ENCODE peak calls at places on chromosomes 12 and 14, in seven cellular contexts. One of them, this sample, is unnamed.

GRCh38 chr12:45292486-45293195 is 76.7 kb downstream of the ANO6 start:
- DNase-seq in HFF-Myc: no peak
- DNase-seq in natural killer cell: no peak
- DNase-seq in cardiac muscle cell: no peak
- DNase-seq in mucosa of descending colon: no peak
- DNase-seq in upper lobe of right lung: no peak
- DNase-seq in fibroblast of lung: peak; percentile 80
- DNase-seq in this sample: no peak

GRCh38 chr14:106377432-106377831 is 851.0 kb downstream of the TMEM121 start:
- DNase-seq in HFF-Myc: no peak
- DNase-seq in natural killer cell: no peak
- DNase-seq in cardiac muscle cell: no peak
- DNase-seq in mucosa of descending colon: no peak
- DNase-seq in upper lobe of right lung: no peak
- DNase-seq in fibroblast of lung: no peak
- DNase-seq in this sample: no peak

GRCh38 chr12:6631549-6631961 is 4.2 kb downstream of the LPAR5 start:
- DNase-seq in HFF-Myc: no peak
- DNase-seq in natural killer cell: no peak
- DNase-seq in cardiac muscle cell: no peak
- DNase-seq in mucosa of descending colon: peak; percentile 85
- DNase-seq in upper lobe of right lung: no peak
- DNase-seq in fibroblast of lung: no peak
- DNase-seq in this sample: no peak

GRCh38 chr12:27866382-27867101 is 86.5 kb upstream of the MANSC4 start:
- DNase-seq in HFF-Myc: no peak
- DNase-seq in natural killer cell: no peak
- DNase-seq in cardiac muscle cell: peak; percentile 51
- DNase-seq in mucosa of descending colon: no peak
- DNase-seq in upper lobe of right lung: no peak
- DNase-seq in fibroblast of lung: peak; percentile 53
- DNase-seq in this sample: no peak

GRCh38 chr12:107549786-107550480 is 135.7 kb upstream of the PWP1 start:
- DNase-seq in HFF-Myc: no peak
- DNase-seq in natural killer cell: no peak
- DNase-seq in cardiac muscle cell: no peak
- DNase-seq in mucosa of descending colon: no peak
- DNase-seq in upper lobe of right lung: no peak
- DNase-seq in fibroblast of lung: no peak
- DNase-seq in this sample: no peak

GRCh38 chr14:58428011-58428807 is 690 bp downstream of the KIAA0586 start:
- DNase-seq in HFF-Myc: peak; percentile 22
- DNase-seq in natural killer cell: no peak
- DNase-seq in cardiac muscle cell: peak; percentile 61
- DNase-seq in mucosa of descending colon: no peak
- DNase-seq in upper lobe of right lung: no peak
- DNase-seq in fibroblast of lung: peak; percentile 67
- DNase-seq in this sample: no peak

GRCh38 chr14:23008836-23009235 is 1.1 kb downstream of the C14orf93 start:
- DNase-seq in HFF-Myc: peak; percentile 38
- DNase-seq in natural killer cell: no peak
- DNase-seq in cardiac muscle cell: no peak
- DNase-seq in mucosa of descending colon: no peak
- DNase-seq in upper lobe of right lung: no peak
- DNase-seq in fibroblast of lung: peak; percentile 31
- DNase-seq in this sample: no peak

GRCh38 chr12:78864483-78865296 is at the start of gene SYT1:
- DNase-seq in HFF-Myc: peak; percentile 38
- DNase-seq in natural killer cell: no peak
- DNase-seq in cardiac muscle cell: peak; percentile 63
- DNase-seq in mucosa of descending colon: peak; percentile 36
- DNase-seq in upper lobe of right lung: peak; percentile 51
- DNase-seq in fibroblast of lung: peak; percentile 89
- DNase-seq in this sample: peak; percentile 62

GRCh38 chr14:94392510-94392935 is 4.1 kb upstream of the SERPINA1 start:
- DNase-seq in HFF-Myc: no peak
- DNase-seq in natural killer cell: no peak
- DNase-seq in cardiac muscle cell: peak; percentile 94
- DNase-seq in mucosa of descending colon: no peak
- DNase-seq in upper lobe of right lung: peak; percentile 84
- DNase-seq in fibroblast of lung: peak; percentile 50
- DNase-seq in this sample: no peak

GRCh38 chr14:73240816-73241480 is 3.6 kb downstream of the PAPLN start:
- DNase-seq in HFF-Myc: no peak
- DNase-seq in natural killer cell: no peak
- DNase-seq in cardiac muscle cell: no peak
- DNase-seq in mucosa of descending colon: no peak
- DNase-seq in upper lobe of right lung: no peak
- DNase-seq in fibroblast of lung: no peak
- DNase-seq in this sample: peak; percentile 13

GRCh38 chr14:71355324-71356201 is 448.3 kb downstream of the PCNX1 start:
- DNase-seq in HFF-Myc: no peak
- DNase-seq in natural killer cell: no peak
- DNase-seq in cardiac muscle cell: peak; percentile 83
- DNase-seq in mucosa of descending colon: no peak
- DNase-seq in upper lobe of right lung: no peak
- DNase-seq in fibroblast of lung: peak; percentile 92
- DNase-seq in this sample: no peak

GRCh38 chr14:100065161-100065871 is at the start of gene EVL:
- DNase-seq in HFF-Myc: no peak
- DNase-seq in natural killer cell: peak; percentile 60
- DNase-seq in cardiac muscle cell: no peak
- DNase-seq in mucosa of descending colon: peak; percentile 70
- DNase-seq in upper lobe of right lung: peak; percentile 86
- DNase-seq in fibroblast of lung: no peak
- DNase-seq in this sample: no peak

GRCh38 chr12:109219938-109220337 is 89.1 kb downstream of the FOXN4 start:
- DNase-seq in HFF-Myc: no peak
- DNase-seq in natural killer cell: no peak
- DNase-seq in cardiac muscle cell: no peak
- DNase-seq in mucosa of descending colon: no peak
- DNase-seq in upper lobe of right lung: no peak
- DNase-seq in fibroblast of lung: no peak
- DNase-seq in this sample: no peak

GRCh38 chr12:69570545-69571399 is 14.5 kb upstream of the CCT2 start:
- DNase-seq in HFF-Myc: no peak
- DNase-seq in natural killer cell: peak; percentile 22
- DNase-seq in cardiac muscle cell: peak; percentile 80
- DNase-seq in mucosa of descending colon: no peak
- DNase-seq in upper lobe of right lung: no peak
- DNase-seq in fibroblast of lung: peak; percentile 82
- DNase-seq in this sample: no peak

GRCh38 chr12:106645074-106645421 is 62.2 kb downstream of the RFX4 start:
- DNase-seq in HFF-Myc: no peak
- DNase-seq in natural killer cell: no peak
- DNase-seq in cardiac muscle cell: peak; percentile 60
- DNase-seq in mucosa of descending colon: peak; percentile 64
- DNase-seq in upper lobe of right lung: peak; percentile 75
- DNase-seq in fibroblast of lung: no peak
- DNase-seq in this sample: no peak

DNA sequence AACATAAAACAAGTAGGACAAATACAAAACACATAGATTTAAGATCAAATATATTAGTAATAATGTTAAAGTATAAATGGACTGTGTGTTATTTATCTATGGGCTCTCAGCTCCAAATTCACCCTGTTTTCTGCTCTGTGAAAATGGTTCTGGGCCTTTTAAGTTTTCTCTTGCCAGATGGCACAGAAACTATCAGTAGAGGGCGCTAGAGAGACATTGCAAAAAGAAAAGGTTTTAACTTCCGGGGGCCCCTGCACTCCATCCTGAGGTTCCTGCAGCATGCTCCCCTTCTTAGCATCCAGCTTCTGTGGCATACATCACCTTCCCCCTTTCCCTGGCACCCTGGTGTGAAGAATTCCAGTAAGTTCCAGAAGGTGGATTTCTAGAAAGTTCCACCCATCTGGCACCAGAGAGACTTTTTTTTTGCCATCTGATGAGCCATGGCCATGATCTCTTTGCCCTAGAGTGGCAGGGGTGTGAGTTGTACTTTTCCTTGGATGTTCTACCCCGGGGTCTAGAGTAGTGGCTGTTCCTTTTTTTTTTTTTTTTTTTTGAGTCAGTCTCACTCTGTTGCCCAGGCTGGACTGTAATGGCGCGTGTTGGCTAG is 29.3 kb downstream of the ZCRB1 start:
- DNase-seq in HFF-Myc: peak; percentile 5
- DNase-seq in natural killer cell: no peak
- DNase-seq in cardiac muscle cell: peak; percentile 18
- DNase-seq in mucosa of descending colon: no peak
- DNase-seq in upper lobe of right lung: no peak
- DNase-seq in fibroblast of lung: peak; percentile 24
- DNase-seq in this sample: no peak
- TF ChIP-seq CTCF in HFF-Myc: peak; percentile 77
- TF ChIP-seq CTCF in natural killer cell: peak; percentile 27
- TF ChIP-seq CTCF in cardiac muscle cell: peak; percentile 43
- TF ChIP-seq CTCF in mucosa of descending colon: no peak
- TF ChIP-seq CTCF in upper lobe of right lung: peak; percentile 30
- TF ChIP-seq CTCF in fibroblast of lung: peak; percentile 27
- TF ChIP-seq CTCF in this sample: peak; percentile 34

DNA sequence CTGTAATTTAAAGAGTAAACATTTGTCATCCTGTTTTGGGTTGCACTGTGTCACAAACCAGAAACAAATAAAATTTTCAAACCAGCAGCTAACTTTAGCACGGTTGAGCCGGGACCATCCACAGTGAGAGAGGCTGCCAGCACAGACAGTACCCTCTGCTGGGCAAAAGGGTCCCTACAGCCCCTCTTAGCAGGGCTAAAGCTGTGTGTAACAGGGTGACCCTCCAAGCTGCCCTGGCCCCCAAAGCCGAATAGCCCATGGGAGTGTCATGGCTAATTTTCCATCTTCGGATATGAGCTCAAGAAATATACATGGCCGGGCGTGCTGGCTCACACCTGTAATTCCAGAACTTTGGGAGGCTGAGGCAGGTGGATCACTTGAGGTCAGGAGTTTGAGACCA is 157.1 kb upstream of the GRIN2B start:
- DNase-seq in HFF-Myc: no peak
- DNase-seq in natural killer cell: no peak
- DNase-seq in cardiac muscle cell: no peak
- DNase-seq in mucosa of descending colon: no peak
- DNase-seq in upper lobe of right lung: no peak
- DNase-seq in fibroblast of lung: no peak
- DNase-seq in this sample: no peak
- TF ChIP-seq CTCF in HFF-Myc: no peak
- TF ChIP-seq CTCF in natural killer cell: no peak
- TF ChIP-seq CTCF in cardiac muscle cell: no peak
- TF ChIP-seq CTCF in mucosa of descending colon: no peak
- TF ChIP-seq CTCF in upper lobe of right lung: no peak
- TF ChIP-seq CTCF in fibroblast of lung: no peak
- TF ChIP-seq CTCF in this sample: peak; percentile 28

GRCh38 chr12:64797156-64797555 is 27.3 kb upstream of the TBC1D30 start:
- DNase-seq in HFF-Myc: no peak
- DNase-seq in natural killer cell: no peak
- DNase-seq in cardiac muscle cell: no peak
- DNase-seq in mucosa of descending colon: no peak
- DNase-seq in upper lobe of right lung: no peak
- DNase-seq in fibroblast of lung: no peak
- DNase-seq in this sample: no peak

GRCh38 chr12:64800640-64801039 is 23.8 kb upstream of the TBC1D30 start:
- DNase-seq in HFF-Myc: no peak
- DNase-seq in natural killer cell: no peak
- DNase-seq in cardiac muscle cell: no peak
- DNase-seq in mucosa of descending colon: no peak
- DNase-seq in upper lobe of right lung: no peak
- DNase-seq in fibroblast of lung: no peak
- DNase-seq in this sample: no peak

GRCh38 chr12:64798165-64798564 is 26.3 kb upstream of the TBC1D30 start:
- DNase-seq in HFF-Myc: no peak
- DNase-seq in natural killer cell: no peak
- DNase-seq in cardiac muscle cell: no peak
- DNase-seq in mucosa of descending colon: no peak
- DNase-seq in upper lobe of right lung: no peak
- DNase-seq in fibroblast of lung: no peak
- DNase-seq in this sample: no peak

GRCh38 chr12:64806173-64806572 is 18.3 kb upstream of the TBC1D30 start:
- DNase-seq in HFF-Myc: no peak
- DNase-seq in natural killer cell: no peak
- DNase-seq in cardiac muscle cell: no peak
- DNase-seq in mucosa of descending colon: no peak
- DNase-seq in upper lobe of right lung: no peak
- DNase-seq in fibroblast of lung: no peak
- DNase-seq in this sample: no peak

DNA sequence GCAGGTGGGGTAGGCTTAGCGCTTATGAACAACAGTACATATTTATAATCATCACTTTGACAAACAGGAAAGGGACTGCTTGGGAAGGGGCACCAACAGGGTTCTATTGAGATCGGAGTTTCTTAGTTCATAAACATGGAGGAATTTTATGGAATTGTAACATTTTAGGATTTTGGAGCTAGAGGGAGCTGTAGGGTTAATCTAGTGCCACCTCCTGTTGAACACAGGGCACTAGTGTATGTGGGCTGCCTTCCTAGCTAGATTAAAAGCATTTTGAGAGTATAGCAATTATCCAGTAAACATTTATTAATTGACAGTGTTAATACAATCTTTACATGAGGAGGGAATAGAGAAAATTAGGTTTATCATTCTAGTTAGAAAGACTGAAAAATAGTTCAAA is 23.1 kb upstream of the TBC1D30 start:
- DNase-seq in HFF-Myc: no peak
- DNase-seq in natural killer cell: no peak
- DNase-seq in cardiac muscle cell: no peak
- DNase-seq in mucosa of descending colon: no peak
- DNase-seq in upper lobe of right lung: no peak
- DNase-seq in fibroblast of lung: peak; percentile 18
- DNase-seq in this sample: no peak
- TF ChIP-seq CTCF in HFF-Myc: peak; percentile 43
- TF ChIP-seq CTCF in natural killer cell: no peak
- TF ChIP-seq CTCF in cardiac muscle cell: peak; percentile 29
- TF ChIP-seq CTCF in mucosa of descending colon: no peak
- TF ChIP-seq CTCF in upper lobe of right lung: no peak
- TF ChIP-seq CTCF in fibroblast of lung: peak; percentile 23
- TF ChIP-seq CTCF in this sample: peak; percentile 35

DNA sequence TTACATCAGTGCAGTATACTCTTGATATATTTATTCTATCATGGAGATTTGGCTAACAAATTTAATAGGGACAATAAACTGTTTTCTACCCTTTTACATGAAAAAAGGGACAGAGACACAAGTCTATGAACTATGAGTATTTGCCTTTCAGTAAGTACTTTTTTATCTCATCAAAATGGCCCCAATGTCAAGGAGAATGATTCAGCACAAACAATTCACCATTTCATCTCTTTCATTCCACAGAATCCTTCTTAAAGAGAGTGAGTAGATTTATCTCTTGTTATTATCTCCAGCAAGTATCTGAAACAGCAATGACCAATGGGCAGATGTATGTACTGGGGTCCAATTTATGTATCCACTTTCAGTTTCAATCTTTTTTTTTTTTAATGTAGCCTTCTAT is 447.5 kb downstream of the NPAS3 start:
- DNase-seq in HFF-Myc: no peak
- DNase-seq in natural killer cell: no peak
- DNase-seq in cardiac muscle cell: no peak
- DNase-seq in mucosa of descending colon: no peak
- DNase-seq in upper lobe of right lung: no peak
- DNase-seq in fibroblast of lung: no peak
- DNase-seq in this sample: no peak
- TF ChIP-seq CTCF in HFF-Myc: no peak
- TF ChIP-seq CTCF in natural killer cell: no peak
- TF ChIP-seq CTCF in cardiac muscle cell: no peak
- TF ChIP-seq CTCF in mucosa of descending colon: no peak
- TF ChIP-seq CTCF in upper lobe of right lung: no peak
- TF ChIP-seq CTCF in fibroblast of lung: no peak
- TF ChIP-seq CTCF in this sample: no peak

GRCh38 chr12:65878540-65878939 is 54.3 kb downstream of the HMGA2 start:
- DNase-seq in HFF-Myc: no peak
- DNase-seq in natural killer cell: no peak
- DNase-seq in cardiac muscle cell: no peak
- DNase-seq in mucosa of descending colon: no peak
- DNase-seq in upper lobe of right lung: no peak
- DNase-seq in fibroblast of lung: peak; percentile 49
- DNase-seq in this sample: no peak
- TF ChIP-seq CTCF in HFF-Myc: peak; percentile 17
- TF ChIP-seq CTCF in natural killer cell: no peak
- TF ChIP-seq CTCF in cardiac muscle cell: peak; percentile 15
- TF ChIP-seq CTCF in mucosa of descending colon: no peak
- TF ChIP-seq CTCF in upper lobe of right lung: no peak
- TF ChIP-seq CTCF in fibroblast of lung: peak; percentile 23
- TF ChIP-seq CTCF in this sample: peak; percentile 33

This sample was measured in D721Med.